ENCODE peak calls at places on chromosomes 7 and 10, in ten cellular contexts. N is activated CD8-positive, alpha-beta memory T cell treated with anti-CD3 and anti-CD28 coated beads, Interleukin-2, amount 10 ng/mL, durations not matched to agents 7 days and 5 days; O is PC-9; W is GM04503; C is DMS 273 treated with DMSO at 0.1 percent for 48 hours; B is activated CD4-positive, alpha-beta T cell treated with anti-CD3 and anti-CD28 coated beads, Interleukin-2, amount 10 ng/mL, durations not matched to agents 7 days and 5 days; T is NCI-H1105 treated with DMSO at 0.1 percent for 48 hours; X is T-helper 1 cell; A is choroid plexus epithelial cell; D is Peyer's patch. H is an unnamed sample.

GRCh38 chr7:149036676-149037075 is 8.4 kb upstream of the PDIA4 start:
- DNase-seq in N (no peak), X (no peak), T (no peak), W (no peak), O (no peak), C (no peak), D (no peak), A (no peak), B (no peak), H (no peak)

GRCh38 chr10:104622598-104623209 is 18.4 kb upstream of the SORCS3 start:
- DNase-seq in C (no peak), X (no peak), T (peak; percentile 1), N (no peak), D (no peak), O (no peak), B (peak; percentile 16), W (no peak), A (peak; percentile 24), H (peak; percentile 58)

GRCh38 chr7:28301148-28301641 is 111.1 kb upstream of the CREB5 start:
- DNase-seq in X (no peak), B (no peak), T (no peak), N (no peak), W (no peak), O (no peak), A (peak; percentile 15), C (no peak), D (no peak), H (no peak)

GRCh38 chr7:139105037-139105382 is 4.5 kb downstream of the ZC3HAV1 start:
- DNase-seq in N (no peak), C (no peak), W (no peak), A (no peak), B (no peak), D (no peak), X (no peak), O (no peak), T (no peak), H (no peak)

GRCh38 chr7:25982684-25983083 is 169.3 kb upstream of the NFE2L3 start:
- DNase-seq in X (no peak), O (no peak), W (no peak), D (no peak), B (no peak), A (no peak), C (no peak), N (no peak), T (no peak), H (no peak)

GRCh38 chr10:122650331-122650730 is 49.3 kb downstream of the C10orf120 start:
- DNase-seq in C (no peak), X (no peak), B (no peak), O (no peak), W (no peak), D (no peak), A (no peak), T (no peak), N (no peak), H (no peak)

GRCh38 chr7:142583424-142583823 is 165.8 kb upstream of the PRSS1 start:
- DNase-seq in N (peak; percentile 45), T (no peak), C (no peak), D (no peak), O (peak; percentile 82), B (no peak), X (no peak), W (peak; percentile 65), A (peak; percentile 96), H (peak; percentile 57)

GRCh38 chr7:1288996-1289551 is 56.4 kb downstream of the UNCX start:
- DNase-seq in C (no peak), T (no peak), O (no peak), A (no peak), D (no peak), N (no peak), B (no peak), X (no peak), W (no peak), H (no peak)

GRCh38 chr7:106284516-106285050 is at the start of gene NAMPT:
- DNase-seq in D (peak; percentile 76), C (no peak), B (no peak), X (no peak), W (no peak), N (peak; percentile 71), T (peak; percentile 53), A (no peak), O (no peak), H (peak; percentile 65)

GRCh38 chr7:1055084-1055450 is 10.7 kb downstream of the GPR146 start:
- DNase-seq in B (peak; percentile 78), W (no peak), A (peak; percentile 90), N (no peak), O (no peak), T (no peak), C (no peak), X (peak; percentile 30), D (peak; percentile 76), H (no peak)

GRCh38 chr10:33136781-33137180 is 178.8 kb upstream of the ITGB1 start:
- DNase-seq in W (no peak), C (no peak), N (no peak), A (no peak), X (no peak), B (no peak), O (peak; percentile 67), T (no peak), D (peak; percentile 50), H (no peak)

GRCh38 chr10:125133706-125134482 is 26.5 kb downstream of the CTBP2 start:
- DNase-seq in B (no peak), D (no peak), X (no peak), T (no peak), A (no peak), C (no peak), O (no peak), N (no peak), W (no peak), H (no peak)

GRCh38 chr10:74307061-74307651 is 156.1 kb downstream of the ADK start:
- DNase-seq in O (no peak), B (no peak), T (peak; percentile 53), N (no peak), X (no peak), D (no peak), A (no peak), W (no peak), C (no peak), H (no peak)

GRCh38 chr7:82429408-82429807 is 14.2 kb downstream of the CACNA2D1 start:
- DNase-seq in A (no peak), X (no peak), B (no peak), W (no peak), O (no peak), N (no peak), T (no peak), C (no peak), D (no peak), H (no peak)

GRCh38 chr7:6367701-6368211 is 80.0 kb downstream of the DAGLB start:
- DNase-seq in A (peak; percentile 71), W (peak; percentile 10), T (no peak), O (peak; percentile 63), N (no peak), C (no peak), B (no peak), X (no peak), D (no peak), H (no peak)

GRCh38 chr10:109933984-109934565 is 10.8 kb upstream of the XPNPEP1 start:
- DNase-seq in D (peak; percentile 64), O (no peak), A (peak; percentile 63), N (peak; percentile 83), W (no peak), B (peak; percentile 61), T (no peak), C (no peak), X (peak; percentile 16), H (no peak)

GRCh38 chr10:103353281-103353680 is 2.3 kb upstream of the PCGF6 start:
- DNase-seq in O (no peak), N (no peak), X (no peak), T (no peak), B (no peak), C (no peak), A (peak; percentile 17), D (no peak), W (no peak), H (no peak)

GRCh38 chr7:135194494-135195095 is 16.7 kb downstream of the WDR91 start:
- DNase-seq in O (no peak), B (no peak), C (no peak), N (peak; percentile 36), T (no peak), W (no peak), A (no peak), X (no peak), D (no peak), H (no peak)

GRCh38 chr7:73770860-73771665 is 993 bp upstream of the CLDN3 start:
- DNase-seq in D (no peak), N (no peak), O (no peak), X (no peak), T (no peak), W (no peak), B (no peak), A (no peak), C (no peak), H (no peak)

GRCh38 chr10:89921422-89921821 is 220.0 kb downstream of the KIF20B start:
- DNase-seq in N (no peak), O (peak; percentile 99), C (no peak), W (no peak), T (no peak), D (no peak), A (peak; percentile 3), B (no peak), X (no peak), H (no peak)

GRCh38 chr10:122349758-122350355 is 24.7 kb upstream of the PLEKHA1 start:
- DNase-seq in T (no peak), C (no peak), A (no peak), X (no peak), D (peak; percentile 53), N (no peak), O (no peak), B (no peak), W (no peak), H (no peak)